ENCODE peak calls at places on chromosome 14, in six cellular contexts. C is ascending aorta, R is astrocyte of the spinal cord, I is lower leg skin, T is progenitor cell of endocrine pancreas, G is HFFc6. Z is an unnamed sample.

GRCh38 chr14:100540926-100541620 is 46.1 kb downstream of the BEGAIN start:
- DNase-seq in I (peak; percentile 83), T (no peak), G (no peak), R (no peak), C (no peak), Z (no peak)

GRCh38 chr14:52551696-52552062 is 626 bp downstream of the TXNDC16 start:
- DNase-seq in C (no peak), T (no peak), I (no peak), R (peak; percentile 52), G (peak; percentile 22), Z (no peak)

GRCh38 chr14:103730490-103731035 is 15.0 kb downstream of the ZFYVE21 start:
- DNase-seq in R (no peak), I (no peak), T (no peak), G (no peak), C (no peak), Z (no peak)

GRCh38 chr14:81562818-81563217 is 29.2 kb upstream of the SEL1L start:
- DNase-seq in I (no peak), T (no peak), C (no peak), R (no peak), G (no peak), Z (no peak)

GRCh38 chr14:35400707-35401421 is 3.7 kb downstream of the NFKBIA start:
- DNase-seq in R (no peak), C (no peak), G (no peak), T (no peak), I (no peak), Z (no peak)

GRCh38 chr14:72243309-72243708 is 311.1 kb downstream of the RGS6 start:
- DNase-seq in R (no peak), C (no peak), I (no peak), G (no peak), T (no peak), Z (no peak)

GRCh38 chr14:56331815-56332214 is 213.6 kb downstream of the PELI2 start:
- DNase-seq in G (no peak), T (no peak), I (no peak), C (no peak), R (no peak), Z (no peak)

GRCh38 chr14:91883770-91884169 is 16.4 kb upstream of the TC2N start:
- DNase-seq in C (no peak), R (no peak), T (no peak), G (no peak), I (peak; percentile 93), Z (no peak)

GRCh38 chr14:104172349-104172748 is 34.0 kb downstream of the KIF26A start:
- DNase-seq in I (no peak), C (no peak), R (no peak), T (no peak), G (no peak), Z (no peak)

GRCh38 chr14:60151715-60152114 is 13.5 kb downstream of the DHRS7 start:
- DNase-seq in R (peak; percentile 72), I (peak; percentile 96), C (peak; percentile 89), G (peak; percentile 95), T (no peak), Z (no peak)

GRCh38 chr14:39673141-39674133 is 241.2 kb upstream of the FBXO33 start:
- DNase-seq in T (no peak), G (no peak), C (no peak), R (peak; percentile 72), I (no peak), Z (no peak)

GRCh38 chr14:104140213-104140462 is 1.8 kb downstream of the KIF26A start:
- DNase-seq in C (peak; percentile 41), G (no peak), T (no peak), I (peak; percentile 70), R (no peak), Z (no peak)

GRCh38 chr14:103456167-103456835 is 66.3 kb downstream of the CKB start:
- DNase-seq in I (no peak), C (no peak), R (peak; percentile 43), T (no peak), G (peak; percentile 15), Z (no peak)

GRCh38 chr14:54803926-54804719 is 98.5 kb downstream of the GCH1 start:
- DNase-seq in I (peak; percentile 69), C (no peak), R (no peak), G (no peak), T (no peak), Z (no peak)

GRCh38 chr14:102949801-102950451 is 27.5 kb downstream of the AMN start:
- DNase-seq in C (no peak), G (no peak), R (peak; percentile 54), I (no peak), T (no peak), Z (no peak)

GRCh38 chr14:39005044-39005736 is 97.8 kb downstream of the SEC23A start:
- DNase-seq in I (no peak), C (no peak), T (no peak), R (no peak), G (no peak), Z (no peak)

GRCh38 chr14:51430079-51430478 is 190.0 kb downstream of the TMX1 start:
- DNase-seq in C (no peak), R (peak; percentile 44), T (no peak), I (no peak), G (no peak), Z (no peak)

GRCh38 chr14:34693228-34693939 is 21.0 kb downstream of the CFL2 start:
- DNase-seq in I (no peak), G (no peak), R (no peak), T (no peak), C (no peak), Z (no peak)

GRCh38 chr14:80456200-80456599 is 244.9 kb upstream of the DIO2 start:
- DNase-seq in R (peak; percentile 56), C (no peak), T (no peak), I (no peak), G (peak; percentile 43), Z (no peak)

GRCh38 chr14:94571950-94572349 is 9.3 kb upstream of the SERPINA5 start:
- DNase-seq in G (no peak), C (no peak), R (peak; percentile 28), I (peak; percentile 49), T (no peak), Z (no peak)

GRCh38 chr14:95011449-95012020 is 145.8 kb downstream of the DICER1 start:
- DNase-seq in R (no peak), C (no peak), T (no peak), G (no peak), I (no peak), Z (no peak)

GRCh38 chr14:60553855-60554254 is 44.9 kb downstream of the SIX6 start:
- DNase-seq in R (no peak), G (no peak), I (no peak), C (no peak), T (no peak), Z (no peak)

GRCh38 chr14:86782092-86782580 is 1210.8 kb downstream of the GALC start:
- DNase-seq in T (no peak), G (no peak), I (no peak), C (no peak), R (no peak), Z (no peak)

GRCh38 chr14:73937012-73937411 is 12.9 kb downstream of the FAM161B start:
- DNase-seq in T (no peak), C (no peak), I (no peak), G (no peak), R (no peak), Z (no peak)

GRCh38 chr14:73935666-73936065 is 14.2 kb downstream of the FAM161B start:
- DNase-seq in C (no peak), G (no peak), I (no peak), T (no peak), R (peak; percentile 9), Z (no peak)
- TF ChIP-seq CTCF in C (no peak), G (peak; percentile 73), I (no peak), T (peak; percentile 44), R (peak; percentile 24), Z (peak; percentile 44)

DNA sequence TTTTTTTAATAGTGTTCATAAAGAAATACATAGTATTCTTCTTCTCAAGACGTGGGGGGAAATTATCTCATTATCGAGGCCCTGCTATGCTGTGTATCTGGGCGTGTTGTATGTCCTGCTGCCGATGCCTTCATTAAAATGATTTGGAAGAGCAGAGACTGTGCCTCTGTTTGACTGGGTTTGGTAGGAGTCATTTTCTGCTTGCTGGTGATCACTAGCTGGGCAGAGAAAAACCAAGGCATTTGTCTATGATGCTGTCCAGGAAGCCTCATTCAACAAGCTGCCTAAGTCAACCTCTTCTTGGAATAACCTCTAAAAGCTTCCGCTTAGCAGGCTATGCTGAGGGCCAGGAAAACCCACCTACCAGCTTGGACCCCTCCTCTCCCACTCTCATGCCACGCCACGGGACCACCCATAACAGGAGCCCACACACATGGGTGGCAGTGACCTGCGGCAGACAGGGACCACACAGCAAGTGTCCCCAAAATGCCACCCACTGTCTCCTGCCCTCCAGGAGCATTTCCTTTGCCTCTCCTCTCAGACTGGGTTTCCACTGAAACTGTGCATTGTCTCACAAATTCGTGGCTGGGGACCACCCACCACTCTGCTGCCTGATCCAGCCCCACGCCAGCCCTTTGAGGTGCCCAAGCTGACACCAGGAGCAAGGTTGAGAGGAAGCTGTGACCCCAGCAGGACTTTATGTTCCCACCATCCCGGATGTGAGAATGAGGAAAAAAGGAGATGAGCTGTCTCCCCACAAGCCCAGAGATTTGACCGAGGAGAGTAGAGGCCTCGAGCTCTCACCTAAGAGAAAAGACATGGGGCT is 36.8 kb downstream of the DAD1 start:
- DNase-seq in I (no peak), C (peak; percentile 43), T (no peak), R (no peak), G (no peak), Z (no peak)
- TF ChIP-seq CTCF in I (no peak), C (no peak), T (no peak), R (no peak), G (no peak), Z (no peak)

GRCh38 chr14:97975960-97976359 is 1178.8 kb downstream of the VRK1 start:
- DNase-seq in I (no peak), G (no peak), C (no peak), T (no peak), R (no peak), Z (no peak)

GRCh38 chr14:97976861-97977260 is 1179.7 kb downstream of the VRK1 start:
- DNase-seq in R (no peak), I (peak; percentile 86), G (no peak), C (peak; percentile 61), T (no peak), Z (no peak)

GRCh38 chr14:97977711-97978261 is 1180.6 kb downstream of the VRK1 start:
- DNase-seq in I (peak; percentile 94), R (peak; percentile 29), C (peak; percentile 87), T (no peak), G (no peak), Z (peak; percentile 74)

DNA sequence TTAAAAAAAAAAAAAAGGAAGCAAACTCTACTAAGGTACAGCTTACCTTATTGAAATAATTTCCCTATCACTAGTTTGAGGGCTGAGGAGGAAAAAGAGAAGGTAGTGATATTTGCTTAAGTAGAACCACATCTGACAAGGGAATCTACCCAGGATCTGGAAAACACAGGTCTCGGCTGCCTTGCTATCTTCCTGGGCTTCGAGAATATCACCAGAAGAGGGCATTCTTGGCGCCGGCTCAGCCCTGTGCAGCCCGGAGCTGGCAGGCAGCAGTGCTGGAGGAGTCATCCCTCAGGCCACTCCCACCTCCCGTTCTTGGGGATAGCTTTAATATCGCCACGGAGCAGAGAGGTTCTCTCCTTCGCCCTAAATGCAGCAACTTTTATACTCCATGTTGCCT is 1181.2 kb downstream of the VRK1 start:
- DNase-seq in C (peak; percentile 82), R (peak; percentile 67), T (peak; percentile 41), I (peak; percentile 93), G (peak; percentile 28), Z (peak; percentile 62)
- TF ChIP-seq CTCF in C (no peak), R (peak; percentile 41), T (peak; percentile 62), I (no peak), G (peak; percentile 36), Z (peak; percentile 65)

GRCh38 chr14:68843471-68844209 is 50.8 kb upstream of the ZFP36L1 start:
- DNase-seq in R (peak; percentile 73), T (peak; percentile 56), G (peak; percentile 47), I (peak; percentile 97), C (peak; percentile 87), Z (peak; percentile 22)
- TF ChIP-seq CTCF in R (peak; percentile 96), T (peak; percentile 96), G (peak; percentile 95), I (no peak), C (peak; percentile 66), Z (peak; percentile 95)